ENCODE peak calls at places on chromosomes 1 and 21, in seven cellular contexts. One of them, this sample, is unnamed.

GRCh38 chr1:174953170-174953569 is 46.6 kb upstream of the CACYBP start:
- DNase-seq in CD8-positive, alpha-beta T cell: no peak
- DNase-seq in GM13976: no peak
- DNase-seq in GM20000: no peak
- DNase-seq in H9: no peak
- DNase-seq in GM23338: no peak
- DNase-seq in RWPE2: no peak
- DNase-seq in this sample: no peak

GRCh38 chr1:170929835-170930554 is 5.3 kb upstream of the MROH9 start:
- DNase-seq in RWPE2: no peak
- DNase-seq in CD8-positive, alpha-beta T cell: peak; percentile 8
- DNase-seq in GM13976: peak; percentile 58
- DNase-seq in H9: peak; percentile 51
- DNase-seq in GM20000: peak; percentile 65
- DNase-seq in GM23338: peak; percentile 74
- DNase-seq in this sample: no peak

GRCh38 chr21:35882791-35883240 is 177.5 kb downstream of the SETD4 start:
- DNase-seq in CD8-positive, alpha-beta T cell: no peak
- DNase-seq in H9: no peak
- DNase-seq in GM23338: peak; percentile 23
- DNase-seq in GM20000: no peak
- DNase-seq in GM13976: no peak
- DNase-seq in RWPE2: no peak
- DNase-seq in this sample: no peak

GRCh38 chr1:10514490-10515235 is 39.9 kb downstream of the PEX14 start:
- DNase-seq in GM13976: no peak
- DNase-seq in RWPE2: no peak
- DNase-seq in GM20000: no peak
- DNase-seq in H9: no peak
- DNase-seq in GM23338: peak; percentile 83
- DNase-seq in CD8-positive, alpha-beta T cell: no peak
- DNase-seq in this sample: no peak

GRCh38 chr1:17118706-17119075 is 560 bp downstream of the PADI2 start:
- DNase-seq in RWPE2: no peak
- DNase-seq in CD8-positive, alpha-beta T cell: no peak
- DNase-seq in GM13976: no peak
- DNase-seq in GM20000: no peak
- DNase-seq in GM23338: peak; percentile 58
- DNase-seq in H9: no peak
- DNase-seq in this sample: no peak

GRCh38 chr1:27689423-27690173 is 17.6 kb upstream of the IFI6 start:
- DNase-seq in GM13976: peak; percentile 33
- DNase-seq in GM20000: no peak
- DNase-seq in CD8-positive, alpha-beta T cell: no peak
- DNase-seq in GM23338: no peak
- DNase-seq in RWPE2: no peak
- DNase-seq in H9: no peak
- DNase-seq in this sample: no peak

GRCh38 chr1:35893051-35893879 is 10.3 kb downstream of the AGO1 start:
- DNase-seq in H9: no peak
- DNase-seq in GM13976: no peak
- DNase-seq in GM20000: no peak
- DNase-seq in GM23338: no peak
- DNase-seq in RWPE2: no peak
- DNase-seq in CD8-positive, alpha-beta T cell: no peak
- DNase-seq in this sample: no peak

GRCh38 chr1:110200666-110201065 is 9.4 kb upstream of the KCNC4 start:
- DNase-seq in CD8-positive, alpha-beta T cell: no peak
- DNase-seq in GM23338: no peak
- DNase-seq in H9: no peak
- DNase-seq in GM13976: no peak
- DNase-seq in RWPE2: no peak
- DNase-seq in GM20000: no peak
- DNase-seq in this sample: no peak

GRCh38 chr1:56404066-56404465 is 175.3 kb downstream of the PLPP3 start:
- DNase-seq in GM13976: no peak
- DNase-seq in RWPE2: no peak
- DNase-seq in CD8-positive, alpha-beta T cell: no peak
- DNase-seq in H9: no peak
- DNase-seq in GM20000: no peak
- DNase-seq in GM23338: no peak
- DNase-seq in this sample: no peak

GRCh38 chr1:94654031-94654430 is 112.5 kb upstream of the F3 start:
- DNase-seq in GM20000: no peak
- DNase-seq in GM23338: no peak
- DNase-seq in H9: no peak
- DNase-seq in GM13976: no peak
- DNase-seq in CD8-positive, alpha-beta T cell: no peak
- DNase-seq in RWPE2: peak; percentile 72
- DNase-seq in this sample: no peak

GRCh38 chr1:23129846-23130245 is 38.8 kb downstream of the LUZP1 start:
- DNase-seq in RWPE2: no peak
- DNase-seq in GM20000: no peak
- DNase-seq in GM23338: no peak
- DNase-seq in H9: no peak
- DNase-seq in CD8-positive, alpha-beta T cell: no peak
- DNase-seq in GM13976: no peak
- DNase-seq in this sample: no peak

GRCh38 chr1:70486676-70487470 is 75.8 kb downstream of the CTH start:
- DNase-seq in RWPE2: no peak
- DNase-seq in GM13976: no peak
- DNase-seq in GM20000: no peak
- DNase-seq in GM23338: no peak
- DNase-seq in CD8-positive, alpha-beta T cell: no peak
- DNase-seq in H9: no peak
- DNase-seq in this sample: no peak

GRCh38 chr1:236853916-236854601 is 59.0 kb downstream of the MTR start:
- DNase-seq in GM20000: no peak
- DNase-seq in CD8-positive, alpha-beta T cell: no peak
- DNase-seq in GM13976: no peak
- DNase-seq in GM23338: no peak
- DNase-seq in RWPE2: no peak
- DNase-seq in H9: no peak
- DNase-seq in this sample: no peak

GRCh38 chr1:196558424-196558823 is 49.8 kb downstream of the KCNT2 start:
- DNase-seq in RWPE2: no peak
- DNase-seq in CD8-positive, alpha-beta T cell: no peak
- DNase-seq in GM20000: no peak
- DNase-seq in H9: no peak
- DNase-seq in GM13976: no peak
- DNase-seq in GM23338: no peak
- DNase-seq in this sample: no peak

GRCh38 chr1:29959356-29959755 is 723.0 kb downstream of the PTPRU start:
- DNase-seq in GM23338: no peak
- DNase-seq in GM20000: no peak
- DNase-seq in RWPE2: no peak
- DNase-seq in GM13976: no peak
- DNase-seq in CD8-positive, alpha-beta T cell: no peak
- DNase-seq in H9: no peak
- DNase-seq in this sample: no peak

GRCh38 chr1:26027716-26028489 is 6.3 kb downstream of the EXTL1 start:
- DNase-seq in CD8-positive, alpha-beta T cell: no peak
- DNase-seq in GM13976: no peak
- DNase-seq in GM23338: no peak
- DNase-seq in GM20000: no peak
- DNase-seq in RWPE2: no peak
- DNase-seq in H9: no peak
- DNase-seq in this sample: no peak

GRCh38 chr1:11790880-11791715 is 14.7 kb downstream of the MTHFR start:
- DNase-seq in GM23338: no peak
- DNase-seq in GM20000: no peak
- DNase-seq in RWPE2: no peak
- DNase-seq in CD8-positive, alpha-beta T cell: no peak
- DNase-seq in GM13976: no peak
- DNase-seq in H9: no peak
- DNase-seq in this sample: no peak

GRCh38 chr1:101288491-101288944 is 51.7 kb downstream of the S1PR1 start:
- DNase-seq in GM23338: peak; percentile 78
- DNase-seq in RWPE2: no peak
- DNase-seq in H9: peak; percentile 43
- DNase-seq in GM20000: peak; percentile 58
- DNase-seq in GM13976: peak; percentile 55
- DNase-seq in CD8-positive, alpha-beta T cell: peak; percentile 73
- DNase-seq in this sample: peak; percentile 53

GRCh38 chr1:43233631-43234030 is 36.2 kb upstream of the TMEM125 start:
- DNase-seq in CD8-positive, alpha-beta T cell: no peak
- DNase-seq in RWPE2: no peak
- DNase-seq in GM20000: no peak
- DNase-seq in H9: no peak
- DNase-seq in GM23338: no peak
- DNase-seq in GM13976: no peak
- DNase-seq in this sample: no peak

GRCh38 chr1:149995927-149996326 is 14.6 kb downstream of the OTUD7B start:
- DNase-seq in GM20000: no peak
- DNase-seq in GM13976: no peak
- DNase-seq in CD8-positive, alpha-beta T cell: no peak
- DNase-seq in RWPE2: no peak
- DNase-seq in GM23338: peak; percentile 61
- DNase-seq in H9: no peak
- DNase-seq in this sample: no peak

GRCh38 chr1:27135920-27136551 is 18.9 kb downstream of the SLC9A1 start:
- DNase-seq in GM20000: peak; percentile 30
- DNase-seq in RWPE2: no peak
- DNase-seq in GM13976: peak; percentile 45
- DNase-seq in H9: peak; percentile 64
- DNase-seq in GM23338: peak; percentile 81
- DNase-seq in CD8-positive, alpha-beta T cell: peak; percentile 13
- DNase-seq in this sample: no peak

GRCh38 chr1:2295526-2295925 is 67.4 kb downstream of the SKI start:
- DNase-seq in H9: no peak
- DNase-seq in GM20000: no peak
- DNase-seq in GM13976: no peak
- DNase-seq in RWPE2: no peak
- DNase-seq in CD8-positive, alpha-beta T cell: no peak
- DNase-seq in GM23338: no peak
- DNase-seq in this sample: no peak

DNA sequence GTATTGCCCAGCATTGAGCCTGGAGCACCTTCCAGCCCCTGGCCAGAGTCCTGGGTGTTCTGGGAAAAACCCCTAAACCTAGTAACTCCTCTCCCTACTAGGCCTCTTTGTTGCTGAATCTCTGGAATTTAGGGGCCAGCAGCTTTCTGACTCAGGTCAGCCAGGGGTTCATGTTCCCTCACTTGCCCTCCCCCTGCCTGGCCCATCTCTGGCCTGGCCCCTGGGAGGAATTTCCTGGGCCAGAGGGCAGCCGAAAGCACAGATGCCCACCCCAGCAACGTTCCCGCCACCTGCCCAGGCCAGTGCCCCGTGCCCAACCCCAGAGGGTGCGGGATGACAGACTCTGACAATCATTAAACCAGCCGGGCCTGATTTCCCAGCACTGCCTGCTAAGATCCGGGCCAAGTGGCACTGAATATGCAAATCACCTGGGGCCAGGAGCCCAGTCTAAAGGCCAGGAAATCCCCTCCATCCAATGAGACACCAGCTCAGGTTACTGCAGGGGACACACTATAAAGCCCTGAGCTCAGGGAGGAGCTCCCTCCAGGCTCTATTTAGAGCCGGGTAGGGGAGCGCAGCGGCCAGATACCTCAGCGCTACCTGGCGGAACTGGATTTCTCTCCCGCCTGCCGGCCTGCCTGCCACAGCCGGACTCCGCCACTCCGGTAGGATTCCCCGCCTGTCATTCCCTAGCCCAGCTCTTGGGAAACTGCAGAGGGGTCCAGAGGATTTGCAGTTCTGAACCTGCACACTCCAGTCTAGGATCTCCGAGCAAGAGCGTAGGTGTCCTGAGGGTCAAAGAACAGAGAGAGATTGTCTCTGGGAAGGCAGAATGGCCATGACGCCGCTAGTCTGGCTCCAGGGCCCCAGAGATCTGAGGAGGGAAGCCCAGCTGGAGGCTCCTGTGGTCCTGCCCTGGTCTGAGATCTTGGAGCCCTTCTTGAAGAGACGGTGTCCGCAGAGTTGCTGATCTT is at the start of gene ELF3:
- DNase-seq in CD8-positive, alpha-beta T cell: no peak
- DNase-seq in GM23338: peak; percentile 98
- DNase-seq in GM13976: peak; percentile 83
- DNase-seq in GM20000: peak; percentile 82
- DNase-seq in RWPE2: peak; percentile 74
- DNase-seq in H9: peak; percentile 98
- DNase-seq in this sample: no peak
- TF ChIP-seq CTCF in CD8-positive, alpha-beta T cell: no peak
- TF ChIP-seq CTCF in GM23338: no peak
- TF ChIP-seq CTCF in GM13976: no peak
- TF ChIP-seq CTCF in GM20000: no peak
- TF ChIP-seq CTCF in RWPE2: peak; percentile 2
- TF ChIP-seq CTCF in H9: no peak
- TF ChIP-seq CTCF in this sample: no peak

GRCh38 chr1:231550448-231550781 is 21.9 kb downstream of the TSNAX start:
- DNase-seq in H9: peak; percentile 36
- DNase-seq in GM13976: peak; percentile 32
- DNase-seq in GM23338: peak; percentile 78
- DNase-seq in CD8-positive, alpha-beta T cell: peak; percentile 15
- DNase-seq in RWPE2: no peak
- DNase-seq in GM20000: peak; percentile 28
- DNase-seq in this sample: peak; percentile 22
- TF ChIP-seq CTCF in H9: peak; percentile 70
- TF ChIP-seq CTCF in GM13976: peak; percentile 23
- TF ChIP-seq CTCF in GM23338: peak; percentile 68
- TF ChIP-seq CTCF in CD8-positive, alpha-beta T cell: peak; percentile 45
- TF ChIP-seq CTCF in RWPE2: peak; percentile 30
- TF ChIP-seq CTCF in GM20000: peak; percentile 33
- TF ChIP-seq CTCF in this sample: peak; percentile 68

DNA sequence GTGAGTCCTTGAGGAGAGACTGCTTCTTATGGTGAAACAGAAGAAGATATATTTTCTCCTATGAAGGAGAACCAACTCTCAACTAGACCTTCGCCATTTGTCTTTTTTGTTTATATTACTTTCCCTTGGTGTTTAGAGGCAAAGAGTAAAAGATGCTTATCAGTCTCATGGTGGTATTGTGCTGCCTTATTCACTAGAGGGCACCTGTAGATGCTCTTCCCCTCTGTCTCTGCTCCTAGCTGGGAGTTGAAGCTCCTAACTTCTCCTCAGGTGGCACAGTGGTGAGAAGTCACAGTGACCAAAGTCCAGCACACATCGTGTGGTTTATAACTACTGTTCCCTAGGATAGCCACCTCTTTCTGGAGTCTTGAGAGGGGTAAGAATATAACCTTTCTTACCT is 1359.6 kb downstream of the PLA2G4A start:
- DNase-seq in CD8-positive, alpha-beta T cell: no peak
- DNase-seq in GM23338: no peak
- DNase-seq in RWPE2: no peak
- DNase-seq in GM20000: no peak
- DNase-seq in H9: no peak
- DNase-seq in GM13976: no peak
- DNase-seq in this sample: no peak
- TF ChIP-seq CTCF in CD8-positive, alpha-beta T cell: no peak
- TF ChIP-seq CTCF in GM23338: peak; percentile 19
- TF ChIP-seq CTCF in RWPE2: peak; percentile 13
- TF ChIP-seq CTCF in GM20000: no peak
- TF ChIP-seq CTCF in H9: peak; percentile 40
- TF ChIP-seq CTCF in GM13976: no peak
- TF ChIP-seq CTCF in this sample: no peak

DNA sequence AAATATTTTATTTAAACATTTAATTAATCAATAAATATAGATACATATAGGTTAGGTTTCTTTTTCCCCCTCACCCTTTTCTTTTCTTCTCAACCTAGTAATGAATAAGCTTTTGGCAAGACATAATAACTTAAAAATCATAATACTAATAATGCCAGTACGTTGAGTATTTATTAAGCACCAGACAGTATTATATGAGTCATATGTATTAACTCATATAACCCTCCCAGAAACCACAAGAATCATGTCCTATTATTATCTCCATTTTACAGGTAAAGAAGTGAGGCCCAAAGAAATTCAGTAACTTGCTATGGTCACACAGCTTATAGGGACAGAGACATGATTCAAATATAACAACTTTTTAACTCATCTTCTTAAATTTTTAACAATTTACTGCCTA is 834.5 kb upstream of the ADGRL2 start:
- DNase-seq in RWPE2: no peak
- DNase-seq in GM20000: no peak
- DNase-seq in GM13976: no peak
- DNase-seq in H9: no peak
- DNase-seq in CD8-positive, alpha-beta T cell: no peak
- DNase-seq in GM23338: no peak
- DNase-seq in this sample: no peak
- TF ChIP-seq CTCF in RWPE2: no peak
- TF ChIP-seq CTCF in GM20000: no peak
- TF ChIP-seq CTCF in GM13976: no peak
- TF ChIP-seq CTCF in H9: no peak
- TF ChIP-seq CTCF in CD8-positive, alpha-beta T cell: no peak
- TF ChIP-seq CTCF in GM23338: no peak
- TF ChIP-seq CTCF in this sample: no peak

This sample was measured in glutamatergic neuron.